ENCODE peak calls at places on chromosomes 2 and 18, in nine cellular contexts. C, S, O, G, N, A, V, J and F are unnamed samples.

GRCh38 chr2:64391940-64392339 is 62.0 kb upstream of the LGALSL start:
- DNase-seq in A (no peak), N (no peak), J (no peak), V (no peak), C (no peak), O (no peak), G (no peak), S (no peak), F (no peak)

GRCh38 chr2:85444629-85445028 is 26.1 kb downstream of the SH2D6 start:
- DNase-seq in C (no peak), S (no peak), G (no peak), V (no peak), N (no peak), A (no peak), J (no peak), O (no peak), F (no peak)

GRCh38 chr2:39497077-39497867 is 60.2 kb upstream of the MAP4K3 start:
- DNase-seq in N (no peak), J (no peak), G (no peak), S (no peak), V (no peak), C (no peak), O (no peak), A (no peak), F (no peak)

GRCh38 chr2:23419171-23420090 is 34.5 kb downstream of the KLHL29 start:
- DNase-seq in V (no peak), G (no peak), S (no peak), C (no peak), A (no peak), J (no peak), O (no peak), N (no peak), F (no peak)

GRCh38 chr2:241629762-241630435 is 7.1 kb downstream of the THAP4 start:
- DNase-seq in G (no peak), A (no peak), N (no peak), J (no peak), C (no peak), V (no peak), S (no peak), O (no peak), F (no peak)

GRCh38 chr18:13823707-13824395 is at the start of gene MC5R:
- DNase-seq in O (peak; percentile 72), V (peak; percentile 85), S (no peak), C (no peak), G (peak; percentile 65), N (peak; percentile 57), A (peak; percentile 72), J (peak; percentile 70), F (peak; percentile 57)

GRCh38 chr2:237298323-237299118 is 115.4 kb downstream of the COL6A3 start:
- DNase-seq in A (no peak), S (no peak), G (no peak), V (no peak), J (no peak), N (no peak), C (no peak), O (no peak), F (peak; percentile 24)

GRCh38 chr2:61707984-61708852 is 145.6 kb downstream of the FAM161A start:
- DNase-seq in N (peak; percentile 80), O (peak; percentile 22), J (no peak), V (no peak), S (peak; percentile 14), G (no peak), A (no peak), C (no peak), F (peak; percentile 82)

GRCh38 chr2:234437642-234438321 is 59.1 kb downstream of the ARL4C start:
- DNase-seq in A (no peak), V (no peak), S (no peak), G (no peak), N (peak; percentile 58), C (no peak), J (no peak), O (no peak), F (no peak)

GRCh38 chr2:178860551-178860950 is 53.3 kb upstream of the TTN start:
- DNase-seq in J (peak; percentile 74), V (no peak), C (peak; percentile 19), A (no peak), N (no peak), G (no peak), S (no peak), O (no peak), F (peak; percentile 39)

GRCh38 chr18:24015897-24016631 is 1.5 kb downstream of the TTC39C start:
- DNase-seq in O (peak; percentile 39), G (no peak), A (no peak), S (no peak), C (no peak), N (no peak), V (no peak), J (no peak), F (no peak)

GRCh38 chr18:79988079-79988924 is at the start of gene TXNL4A:
- DNase-seq in V (peak; percentile 84), O (peak; percentile 88), G (peak; percentile 84), A (peak; percentile 75), S (no peak), N (peak; percentile 93), C (peak; percentile 12), J (peak; percentile 92), F (peak; percentile 69)

GRCh38 chr18:8948471-8949149 is 153.9 kb upstream of the NDUFV2 start:
- DNase-seq in O (no peak), C (no peak), S (peak; percentile 51), G (peak; percentile 80), A (no peak), J (no peak), N (no peak), V (no peak), F (no peak)

GRCh38 chr2:136327162-136327852 is 209.4 kb upstream of the CXCR4 start:
- DNase-seq in O (peak; percentile 49), A (peak; percentile 9), N (peak; percentile 9), V (peak; percentile 22), C (no peak), S (no peak), J (no peak), G (no peak), F (peak; percentile 85)

GRCh38 chr18:3486514-3486913 is 36.5 kb downstream of the TGIF1 start:
- DNase-seq in S (no peak), A (no peak), G (no peak), V (no peak), C (no peak), O (no peak), J (no peak), N (no peak), F (no peak)

GRCh38 chr2:186617771-186618170 is 27.9 kb downstream of the ITGAV start:
- DNase-seq in J (no peak), C (no peak), N (no peak), A (no peak), S (no peak), O (no peak), G (no peak), V (no peak), F (no peak)

GRCh38 chr2:51424418-51424817 is 392.5 kb upstream of the NRXN1 start:
- DNase-seq in G (no peak), V (no peak), N (no peak), J (no peak), S (no peak), O (peak; percentile 5), C (no peak), A (no peak), F (no peak)

GRCh38 chr2:180519276-180519675 is 461.1 kb upstream of the UBE2E3 start:
- DNase-seq in A (no peak), S (no peak), C (no peak), O (no peak), G (no peak), V (no peak), N (no peak), J (no peak), F (no peak)

GRCh38 chr2:111634050-111634784 is 249.8 kb downstream of the ANAPC1 start:
- DNase-seq in G (no peak), A (no peak), V (no peak), N (no peak), O (no peak), S (no peak), J (no peak), C (no peak), F (no peak)

GRCh38 chr2:100765481-100765880 is 54.5 kb upstream of the NPAS2 start:
- DNase-seq in S (no peak), O (no peak), V (no peak), J (no peak), C (no peak), N (no peak), G (no peak), A (no peak), F (no peak)

GRCh38 chr2:207394812-207395534 is 134.8 kb upstream of the CREB1 start:
- DNase-seq in J (peak; percentile 64), V (no peak), C (no peak), A (peak; percentile 18), N (peak; percentile 14), O (no peak), S (no peak), G (peak; percentile 36), F (peak; percentile 76)

GRCh38 chr2:18883626-18884456 is 294.5 kb upstream of the NT5C1B start:
- DNase-seq in N (no peak), S (peak; percentile 22), A (no peak), V (no peak), C (no peak), G (no peak), J (no peak), O (peak; percentile 24), F (peak; percentile 12)

GRCh38 chr2:19801367-19802087 is 100.3 kb downstream of the TTC32 start:
- DNase-seq in V (no peak), G (peak; percentile 90), C (peak; percentile 90), N (no peak), O (no peak), S (no peak), A (no peak), J (peak; percentile 88), F (peak; percentile 92)